ENCODE peak calls at places on chromosomes 7 and 10, in six cellular contexts. B is CD8-positive, alpha-beta T cell; W is AG04450; E is hepatocyte; O is ovary; Z is CD8-positive, alpha-beta memory T cell. C is an unnamed sample.

GRCh38 chr10:124239134-124239533 is 145.7 kb upstream of the CHST15 start:
- DNase-seq in B (no peak), W (no peak), E (no peak), O (no peak), Z (no peak), C (peak; percentile 4)

GRCh38 chr10:109973430-109973829 is 34.4 kb upstream of the ADD3 start:
- DNase-seq in B (no peak), W (no peak), E (no peak), O (no peak), Z (no peak), C (no peak)

GRCh38 chr7:112025556-112025955 is 180.6 kb downstream of the DOCK4 start:
- DNase-seq in B (no peak), W (no peak), E (no peak), O (no peak), Z (no peak), C (no peak)

GRCh38 chr7:6128205-6128604 is 97.0 kb downstream of the ANKRD61 start:
- DNase-seq in B (no peak), W (no peak), E (no peak), O (no peak), Z (no peak), C (no peak)

GRCh38 chr7:149732111-149732561 is 41.3 kb downstream of the ZNF467 start:
- DNase-seq in B (no peak), W (no peak), E (no peak), O (no peak), Z (no peak), C (peak; percentile 42)

GRCh38 chr10:67520924-67521520 is 175.0 kb downstream of the CTNNA3 start:
- DNase-seq in B (peak; percentile 19), W (peak; percentile 10), E (peak; percentile 76), O (peak; percentile 24), Z (no peak), C (no peak)

GRCh38 chr7:150983893-150984368 is 5.8 kb upstream of the KCNH2 start:
- DNase-seq in B (peak; percentile 32), W (no peak), E (peak; percentile 83), O (no peak), Z (no peak), C (no peak)

GRCh38 chr10:95601116-95601719 is 40.0 kb upstream of the SORBS1 start:
- DNase-seq in B (peak; percentile 30), W (peak; percentile 70), E (peak; percentile 93), O (peak; percentile 76), Z (peak; percentile 59), C (peak; percentile 70)

GRCh38 chr7:5620459-5620881 is 161.0 kb downstream of the RNF216 start:
- DNase-seq in B (no peak), W (no peak), E (no peak), O (peak; percentile 65), Z (no peak), C (no peak)

GRCh38 chr10:21827308-21827707 is 176.2 kb downstream of the DNAJC1 start:
- DNase-seq in B (no peak), W (no peak), E (no peak), O (no peak), Z (no peak), C (no peak)
- H3K9me3 ChIP-seq in B (no peaks in the 10 kb centered on the region), W (peaks cover 17% of the 10 kb centered on the region), E (peaks cover 61% of the 10 kb centered on the region), O (no peaks in the 10 kb centered on the region), Z (peaks cover 13% of the 10 kb centered on the region), C (peaks cover 60% of the 10 kb centered on the region)

GRCh38 chr10:45422207-45422606 is 48.2 kb downstream of the ALOX5 start:
- DNase-seq in B (no peak), W (no peak), E (no peak), O (no peak), Z (no peak), C (no peak)

GRCh38 chr10:45423976-45424499 is 50.0 kb downstream of the ALOX5 start:
- DNase-seq in B (no peak), W (no peak), E (no peak), O (no peak), Z (no peak), C (no peak)

GRCh38 chr10:45421231-45422097 is 47.4 kb downstream of the ALOX5 start:
- DNase-seq in B (peak; percentile 55), W (no peak), E (no peak), O (peak; percentile 38), Z (no peak), C (no peak)

GRCh38 chr10:45424668-45425404 is 50.8 kb downstream of the ALOX5 start:
- DNase-seq in B (no peak), W (no peak), E (no peak), O (no peak), Z (no peak), C (no peak)

DNA sequence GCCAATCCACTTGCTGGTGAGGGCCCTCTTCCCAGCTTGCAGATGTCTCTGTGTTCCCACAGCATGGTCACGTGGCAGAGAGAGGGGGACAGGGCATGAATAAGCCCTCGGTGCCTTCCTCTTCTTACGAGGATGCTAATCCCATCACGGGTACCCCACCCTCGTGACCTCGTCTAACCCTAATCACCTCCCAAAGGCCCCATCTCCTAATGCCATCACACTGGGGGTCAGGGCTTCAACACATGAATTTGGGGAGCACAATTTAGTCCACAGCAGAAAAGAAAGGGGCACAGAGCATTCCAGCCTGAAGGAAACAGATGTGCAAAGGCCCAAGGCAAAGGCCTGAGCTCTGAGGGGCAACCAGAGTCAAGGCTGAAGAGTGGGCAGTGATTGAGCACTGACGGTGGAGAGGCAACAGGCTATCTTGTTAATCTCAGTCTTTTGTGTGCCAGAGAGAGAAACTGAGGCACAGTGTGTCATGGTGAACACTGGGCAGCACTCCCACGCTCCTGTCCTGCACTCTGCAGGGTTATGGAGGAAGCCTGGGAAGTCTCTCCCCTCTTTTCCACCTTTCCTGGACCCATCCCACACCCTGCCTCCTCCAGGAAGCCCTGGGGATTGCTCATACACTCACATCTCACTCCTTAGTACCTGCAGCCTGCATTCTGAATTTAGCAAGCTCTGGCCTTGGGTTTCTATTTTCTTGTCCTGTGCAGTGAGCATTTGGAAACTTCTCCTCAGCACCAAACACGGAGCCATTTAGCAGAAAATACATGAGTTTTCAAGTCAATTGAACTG is 49.0 kb downstream of the ALOX5 start:
- DNase-seq in B (no peak), W (no peak), E (no peak), O (no peak), Z (no peak), C (no peak)
- H3K27me3 ChIP-seq in B (no peaks in the 10 kb centered on the region), W (peaks cover 35% of the 10 kb centered on the region), E (no peaks in the 10 kb centered on the region), O (no peaks in the 10 kb centered on the region), Z (no peaks in the 10 kb centered on the region), C (peaks cover 7% of the 10 kb centered on the region)

GRCh38 chr10:3523309-3524050 is 261.5 kb downstream of the KLF6 start:
- DNase-seq in B (no peak), W (no peak), E (no peak), O (no peak), Z (no peak), C (no peak)
- H3K9me3 ChIP-seq in B (no peaks in the 10 kb centered on the region), W (no peaks in the 10 kb centered on the region), E (no peaks in the 10 kb centered on the region), O (no peaks in the 10 kb centered on the region), Z (no peaks in the 10 kb centered on the region), C (no peaks in the 10 kb centered on the region)

GRCh38 chr7:69598081-69598486 is at the start of gene AUTS2:
- DNase-seq in B (peak; percentile 27), W (peak; percentile 1), E (peak; percentile 96), O (peak; percentile 96), Z (peak; percentile 60), C (peak; percentile 85)
- H3K27me3 ChIP-seq in B (peaks cover 23% of the 10 kb centered on the region), W (peaks cover 18% of the 10 kb centered on the region), E (peaks cover 9% of the 10 kb centered on the region), O (no peaks in the 10 kb centered on the region), Z (peaks cover 17% of the 10 kb centered on the region), C (no peaks in the 10 kb centered on the region)

GRCh38 chr10:68982389-68982788 is 6.2 kb upstream of the KIFBP start:
- DNase-seq in B (no peak), W (no peak), E (no peak), O (no peak), Z (no peak), C (no peak)

GRCh38 chr10:68981074-68981473 is 7.5 kb upstream of the KIFBP start:
- DNase-seq in B (no peak), W (no peak), E (peak; percentile 34), O (no peak), Z (no peak), C (no peak)
- H3K9me3 ChIP-seq in B (no peaks in the 10 kb centered on the region), W (no peaks in the 10 kb centered on the region), E (no peaks in the 10 kb centered on the region), O (no peaks in the 10 kb centered on the region), Z (no peaks in the 10 kb centered on the region), C (no peaks in the 10 kb centered on the region)

GRCh38 chr10:101219946-101220451 is 9.3 kb downstream of the LBX1 start:
- DNase-seq in B (no peak), W (no peak), E (no peak), O (no peak), Z (no peak), C (no peak)
- H3K27me3 ChIP-seq in B (peaks cover 72% of the 10 kb centered on the region), W (peaks cover 94% of the 10 kb centered on the region), E (peaks cover 100% of the 10 kb centered on the region), O (peaks cover 3% of the 10 kb centered on the region), Z (peaks cover 90% of the 10 kb centered on the region), C (peaks cover 100% of the 10 kb centered on the region)

DNA sequence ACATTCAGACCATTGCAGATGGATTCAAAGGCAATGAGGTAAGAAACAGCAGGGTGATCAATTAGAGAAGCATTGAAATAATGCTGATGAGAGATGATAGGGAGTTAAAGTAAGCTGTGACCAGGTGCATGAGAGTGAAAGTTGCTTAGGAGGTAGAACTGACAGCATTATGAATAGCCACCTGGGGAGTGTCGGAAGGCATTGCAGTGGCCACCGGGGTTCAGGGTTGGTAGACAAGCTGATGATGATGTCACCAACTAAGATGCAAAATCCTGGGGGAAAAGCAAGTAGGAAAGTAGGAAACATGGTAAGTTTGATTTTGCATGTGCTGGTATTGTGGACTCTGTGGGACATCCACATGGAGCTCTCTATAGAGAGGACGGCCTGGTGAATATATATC is 211.9 kb upstream of the ETV1 start:
- DNase-seq in B (no peak), W (no peak), E (no peak), O (no peak), Z (no peak), C (no peak)
- H3K9me3 ChIP-seq in B (no peaks in the 10 kb centered on the region), W (no peaks in the 10 kb centered on the region), E (no peaks in the 10 kb centered on the region), O (no peaks in the 10 kb centered on the region), Z (no peaks in the 10 kb centered on the region), C (no peaks in the 10 kb centered on the region)

GRCh38 chr10:69600761-69601330 is 27.6 kb upstream of the NEUROG3 start:
- DNase-seq in B (no peak), W (no peak), E (no peak), O (no peak), Z (no peak), C (no peak)
- H3K27me3 ChIP-seq in B (no peaks in the 10 kb centered on the region), W (peaks cover 17% of the 10 kb centered on the region), E (peaks cover 5% of the 10 kb centered on the region), O (no peaks in the 10 kb centered on the region), Z (no peaks in the 10 kb centered on the region), C (peaks cover 33% of the 10 kb centered on the region)

GRCh38 chr10:131850490-131850880 is 50.3 kb upstream of the PPP2R2D start:
- DNase-seq in B (no peak), W (no peak), E (no peak), O (no peak), Z (no peak), C (no peak)
- H3K9me3 ChIP-seq in B (no peaks in the 10 kb centered on the region), W (peaks cover 84% of the 10 kb centered on the region), E (no peaks in the 10 kb centered on the region), O (no peaks in the 10 kb centered on the region), Z (no peaks in the 10 kb centered on the region), C (no peaks in the 10 kb centered on the region)

GRCh38 chr7:55255501-55256445 is 109.4 kb upstream of the LANCL2 start:
- DNase-seq in B (peak; percentile 63), W (peak; percentile 32), E (peak; percentile 91), O (peak; percentile 90), Z (peak; percentile 64), C (peak; percentile 81)
- H3K27me3 ChIP-seq in B (peaks cover 3% of the 10 kb centered on the region), W (peaks cover 3% of the 10 kb centered on the region), E (no peaks in the 10 kb centered on the region), O (no peaks in the 10 kb centered on the region), Z (peaks cover 22% of the 10 kb centered on the region), C (peaks cover 17% of the 10 kb centered on the region)